ENCODE peak calls at places on chromosome 11, in six cellular contexts. Z, U, Q, I, Y and T are unnamed samples.

GRCh38 chr11:121418625-121419114 is 33.4 kb upstream of the SORL1 start:
- DNase-seq in Z (no peak), U (no peak), Q (peak), I (no peak), Y (no peak), T (no peak)

GRCh38 chr11:46615756-46616155 is 1.3 kb downstream of the HARBI1 start:
- DNase-seq in Z (peak), U (peak), Q (no peak), I (peak), Y (no peak), T (no peak)

GRCh38 chr11:48879256-48879655 is 104.4 kb downstream of the TRIM51G start:
- DNase-seq in Z (no peak), U (no peak), Q (no peak), I (no peak), Y (no peak), T (no peak)

GRCh38 chr11:27402450-27402849 is 39.4 kb upstream of the CCDC34 start:
- DNase-seq in Z (no peak), U (no peak), Q (no peak), I (no peak), Y (no peak), T (no peak)

GRCh38 chr11:92330114-92330513 is 105.5 kb downstream of the FAT3 start:
- DNase-seq in Z (no peak), U (no peak), Q (no peak), I (no peak), Y (no peak), T (no peak)

GRCh38 chr11:27860811-27861210 is 160.6 kb upstream of the BDNF start:
- DNase-seq in Z (no peak), U (no peak), Q (no peak), I (no peak), Y (no peak), T (no peak)

GRCh38 chr11:68164437-68164836 is 43.2 kb upstream of the CHKA start:
- DNase-seq in Z (peak), U (peak), Q (no peak), I (peak), Y (no peak), T (peak)

GRCh38 chr11:64436025-64436424 is 77.1 kb downstream of the RPS6KA4 start:
- DNase-seq in Z (peak), U (peak), Q (no peak), I (no peak), Y (peak), T (no peak)

GRCh38 chr11:36010010-36010740 is 66.3 kb downstream of the LDLRAD3 start:
- DNase-seq in Z (peak), U (peak), Q (no peak), I (peak), Y (no peak), T (peak)

GRCh38 chr11:6895010-6895409 is 2.7 kb upstream of the OR2D2 start:
- DNase-seq in Z (no peak), U (no peak), Q (peak), I (no peak), Y (no peak), T (no peak)

GRCh38 chr11:131666617-131667016 is 296.2 kb downstream of the NTM start:
- DNase-seq in Z (peak), U (peak), Q (no peak), I (peak), Y (peak), T (no peak)

GRCh38 chr11:1118755-1119275 is 38.9 kb upstream of the MUC5AC start:
- DNase-seq in Z (no peak), U (no peak), Q (no peak), I (no peak), Y (peak), T (no peak)

GRCh38 chr11:91804057-91804456 is 420.6 kb upstream of the FAT3 start:
- DNase-seq in Z (no peak), U (no peak), Q (no peak), I (peak), Y (peak), T (peak)

DNA sequence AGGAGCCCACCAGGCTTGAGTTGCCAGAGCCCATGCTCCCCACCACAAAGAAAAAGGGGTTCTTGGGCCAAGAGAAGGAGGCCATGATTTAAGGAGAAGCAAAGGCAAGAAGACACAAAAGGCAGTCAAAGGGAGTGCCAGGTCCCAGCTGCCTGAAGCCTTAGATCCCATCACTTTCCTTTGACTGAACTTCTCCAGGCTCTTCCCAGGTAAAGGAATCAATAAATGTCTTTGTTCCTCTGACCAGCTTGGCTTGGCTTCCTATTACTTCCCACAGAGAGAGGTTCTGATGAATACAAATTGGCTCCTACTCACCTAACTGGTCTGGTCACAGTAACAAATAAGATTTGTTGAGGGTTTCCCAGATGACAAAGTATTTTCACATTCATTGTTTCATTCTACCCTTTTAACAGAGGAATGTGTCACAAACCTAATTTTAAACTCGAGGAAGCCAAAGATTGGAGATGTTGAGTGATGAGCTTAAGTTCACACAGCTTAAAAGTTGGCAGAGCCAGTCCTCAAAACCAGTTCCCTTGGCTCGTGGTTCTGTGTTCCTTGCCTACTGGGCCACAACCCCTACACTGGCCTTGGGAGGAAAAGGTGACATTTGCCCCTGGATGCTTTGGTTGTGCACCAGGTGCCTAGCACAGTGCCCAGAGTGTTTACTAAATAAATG is 96.4 kb upstream of the SESN3 start:
- DNase-seq in Z (no peak), U (no peak), Q (no peak), I (no peak), Y (no peak), T (no peak)
- TF ChIP-seq CTCF in Z (no peak), U (no peak), Q (no peak), I (no peak), Y (no peak), T (no peak)

GRCh38 chr11:84902445-84902844 is 724.7 kb downstream of the DLG2 start:
- DNase-seq in Z (no peak), U (no peak), Q (no peak), I (no peak), Y (no peak), T (no peak)
- H3K4me3 ChIP-seq in Z (no peak), U (no peak), Q (no peak), I (no peak), Y (no peak), T (no peak)

GRCh38 chr11:75574698-75575265 is 12.7 kb downstream of the SERPINH1 start:
- DNase-seq in Z (peak), U (no peak), Q (no peak), I (peak), Y (peak), T (no peak)
- TF ChIP-seq CTCF in Z (peak), U (peak), Q (no peak), I (peak), Y (peak), T (peak)

DNA sequence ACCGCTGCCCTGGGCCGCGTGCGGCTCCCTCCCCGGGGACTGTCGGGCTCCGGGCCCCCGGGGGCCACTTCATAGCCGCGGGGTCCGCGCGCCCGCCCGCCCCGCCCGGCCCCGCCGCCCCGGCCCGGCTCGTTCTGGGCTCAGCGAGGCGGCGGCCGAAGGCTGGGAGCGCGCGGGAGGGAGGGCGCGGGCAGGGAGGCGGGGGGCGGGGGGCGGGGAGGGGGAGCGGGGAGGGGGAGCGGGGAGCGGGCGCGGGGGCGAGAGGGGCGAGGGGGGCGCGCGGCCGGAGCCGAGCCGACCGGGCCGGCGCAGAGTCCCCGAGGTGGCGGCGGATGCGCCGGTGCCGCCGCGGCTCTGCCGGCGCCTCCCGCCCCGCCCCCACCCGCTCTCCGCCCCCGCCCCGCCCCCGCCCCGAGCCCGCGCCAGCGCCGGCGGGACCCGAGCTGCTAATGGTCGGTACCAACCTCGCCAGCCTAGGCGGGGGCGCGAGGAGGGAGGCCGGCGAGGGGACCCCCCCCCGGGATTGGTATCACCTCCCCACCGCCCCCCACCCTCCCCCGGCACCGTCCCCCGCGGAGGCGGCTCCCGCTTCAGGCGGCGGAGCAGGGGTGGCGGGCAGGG is at the start of gene B3GAT1:
- DNase-seq in Z (no peak), U (no peak), Q (no peak), I (no peak), Y (peak), T (no peak)
- H3K4me3 ChIP-seq in Z (no peak), U (no peak), Q (no peak), I (no peak), Y (peak), T (peak)

GRCh38 chr11:17472467-17472866 is 4.2 kb downstream of the ABCC8 start:
- DNase-seq in Z (no peak), U (no peak), Q (no peak), I (no peak), Y (no peak), T (no peak)

GRCh38 chr11:17473071-17473744 is 3.4 kb downstream of the ABCC8 start:
- DNase-seq in Z (peak), U (peak), Q (no peak), I (no peak), Y (peak), T (no peak)

GRCh38 chr11:17469998-17470397 is 6.6 kb downstream of the ABCC8 start:
- DNase-seq in Z (no peak), U (no peak), Q (no peak), I (no peak), Y (no peak), T (no peak)

GRCh38 chr11:17468094-17468493 is 8.6 kb downstream of the ABCC8 start:
- DNase-seq in Z (no peak), U (no peak), Q (no peak), I (no peak), Y (no peak), T (no peak)

GRCh38 chr11:17471501-17471900 is 5.1 kb downstream of the ABCC8 start:
- DNase-seq in Z (no peak), U (no peak), Q (peak), I (no peak), Y (no peak), T (no peak)
- TF ChIP-seq CTCF in Z (no peak), U (no peak), Q (no peak), I (no peak), Y (no peak), T (no peak)

GRCh38 chr11:34380696-34381095 is 22.9 kb upstream of the ABTB2 start:
- DNase-seq in Z (peak), U (peak), Q (no peak), I (peak), Y (no peak), T (no peak)
- H3K4me3 ChIP-seq in Z (no peak), U (no peak), Q (no peak), I (no peak), Y (no peak), T (no peak)